ENCODE peak calls at places on chromosomes 1 and 21, in six cellular contexts. O is A549, B is hepatocyte, P is IMR-90, H is uterus, T is left ventricle myocardium inferior. R is an unnamed sample. For H3K4me1, the result is how much of the 10 kb centered on the place peaks cover.

GRCh38 chr1:195768936-195769335 is 839.3 kb downstream of the KCNT2 start:
- DNase-seq in O (no peak), B (no peak), P (peak), H (no peak), T (no peak), R (no peak)

GRCh38 chr1:161168906-161169305 is 2.7 kb downstream of the PPOX start:
- DNase-seq in O (no peak), B (no peak), P (no peak), H (no peak), T (no peak), R (no peak)

GRCh38 chr21:43731476-43731875 is 12.5 kb downstream of the PDXK start:
- DNase-seq in O (no peak), B (peak), P (no peak), H (no peak), T (no peak), R (no peak)

GRCh38 chr1:230279583-230279945 is 146.6 kb downstream of the PGBD5 start:
- DNase-seq in O (no peak), B (no peak), P (no peak), H (peak), T (no peak), R (no peak)

GRCh38 chr1:60924165-60924564 is 158.2 kb upstream of the NFIA start:
- DNase-seq in O (no peak), B (no peak), P (no peak), H (no peak), T (no peak), R (no peak)

GRCh38 chr1:36782785-36783184 is 251.5 kb downstream of the GRIK3 start:
- DNase-seq in O (no peak), B (peak), P (no peak), H (no peak), T (no peak), R (no peak)

GRCh38 chr21:45502600-45502999 is 39.6 kb downstream of the SLC19A1 start:
- DNase-seq in O (no peak), B (no peak), P (no peak), H (peak), T (no peak), R (no peak)

GRCh38 chr1:47767741-47768100 is 229.5 kb downstream of the TRABD2B start:
- DNase-seq in O (no peak), B (no peak), P (no peak), H (no peak), T (peak), R (peak)

GRCh38 chr21:45128613-45129226 is 54.3 kb downstream of the ADARB1 start:
- DNase-seq in O (peak), B (peak), P (peak), H (peak), T (peak), R (peak)

GRCh38 chr21:42153746-42154145 is 65.2 kb upstream of the ABCG1 start:
- DNase-seq in O (no peak), B (no peak), P (no peak), H (no peak), T (no peak), R (no peak)

GRCh38 chr1:74697832-74698231 is 24.2 kb upstream of the ERICH3 start:
- DNase-seq in O (no peak), B (no peak), P (no peak), H (no peak), T (no peak), R (no peak)
- H3K4me1 ChIP-seq in O (under half), B (under half), P (under half), H (under half), T (under half), R (under half)

DNA sequence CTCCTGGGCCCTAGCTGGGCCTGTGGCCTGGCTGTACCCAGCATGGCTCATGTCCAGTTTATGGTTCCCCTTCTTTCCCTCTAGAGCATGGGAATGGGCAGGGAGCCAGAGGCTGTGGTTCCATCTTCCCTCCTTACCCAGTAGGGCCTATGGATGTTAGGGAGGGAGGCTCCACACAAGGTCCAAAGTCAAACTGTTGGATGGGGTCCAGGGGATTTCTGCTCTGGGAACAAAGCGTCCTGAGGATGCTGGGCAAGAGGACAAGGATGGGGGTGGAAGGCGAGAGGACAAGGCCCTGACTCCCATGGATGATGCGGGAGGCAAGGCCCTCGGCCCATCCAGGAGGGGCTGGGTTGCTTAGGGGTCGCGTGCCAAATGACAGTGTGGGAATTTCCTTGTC is 17.3 kb downstream of the CSF1 start:
- DNase-seq in O (peak), B (peak), P (peak), H (peak), T (peak), R (no peak)
- H3K4me1 ChIP-seq in O (half or more), B (under half), P (under half), H (under half), T (half or more), R (under half)

GRCh38 chr1:6783956-6784559 is 1.2 kb upstream of the CAMTA1 start:
- DNase-seq in O (no peak), B (no peak), P (no peak), H (no peak), T (no peak), R (no peak)

GRCh38 chr1:6785721-6786505 is 659 bp downstream of the CAMTA1 start:
- DNase-seq in O (peak), B (peak), P (peak), H (peak), T (peak), R (peak)

GRCh38 chr1:6785318-6785712 is at the start of gene CAMTA1:
- DNase-seq in O (no peak), B (no peak), P (no peak), H (no peak), T (no peak), R (no peak)

GRCh38 chr1:6783221-6783620 is 2.0 kb upstream of the CAMTA1 start:
- DNase-seq in O (no peak), B (no peak), P (no peak), H (no peak), T (no peak), R (no peak)

GRCh38 chr1:6784560-6785317 is 515 bp upstream of the CAMTA1 start:
- DNase-seq in O (peak), B (peak), P (peak), H (peak), T (peak), R (peak)
- H3K4me1 ChIP-seq in O (under half), B (under half), P (under half), H (under half), T (half or more), R (under half)

GRCh38 chr1:212074313-212074712 is 38.8 kb downstream of the DTL start:
- DNase-seq in O (no peak), B (no peak), P (no peak), H (no peak), T (no peak), R (no peak)
- H3K4me1 ChIP-seq in O (under half), B (under half), P (under half), H (under half), T (under half), R (under half)

GRCh38 chr1:12618661-12619395 is 818 bp upstream of the DHRS3 start:
- DNase-seq in O (peak), B (peak), P (peak), H (peak), T (peak), R (peak)
- H3K4me1 ChIP-seq in O (under half), B (half or more), P (under half), H (under half), T (half or more), R (under half)

GRCh38 chr1:68590473-68590872 is 93.6 kb upstream of the DEPDC1 start:
- DNase-seq in O (no peak), B (no peak), P (no peak), H (no peak), T (no peak), R (no peak)
- H3K4me1 ChIP-seq in O (under half), B (under half), P (under half), H (under half), T (under half), R (under half)